ENCODE peak calls at places on chromosome 13, in nine cellular contexts. D is ascending aorta, Z is lower leg skin, M is IMR-90, B is cardiac muscle cell, Q is HL-60, T is AG09319, O is activated B cell treated with CpG ODN at 0.5 μM for 24 hours, C is Calu3. Y is an unnamed sample.

GRCh38 chr13:66547685-66548084 is 682.5 kb downstream of the PCDH9 start:
- DNase-seq in Q (no peak), B (no peak), T (no peak), Z (no peak), O (no peak), C (no peak), D (no peak), M (no peak), Y (no peak)

GRCh38 chr13:39215971-39216370 is 177.7 kb downstream of the NHLRC3 start:
- DNase-seq in T (no peak), C (no peak), O (no peak), Z (no peak), D (no peak), Q (no peak), B (no peak), M (no peak), Y (no peak)

GRCh38 chr13:42968906-42969305 is 23.1 kb downstream of the EPSTI1 start:
- DNase-seq in T (no peak), M (no peak), Q (no peak), D (no peak), O (no peak), Z (no peak), B (no peak), C (peak; percentile 71), Y (no peak)

GRCh38 chr13:40986328-40986856 is 32.7 kb downstream of the ELF1 start:
- DNase-seq in T (no peak), B (peak; percentile 32), Q (no peak), D (no peak), C (no peak), O (no peak), M (peak; percentile 76), Z (no peak), Y (no peak)

GRCh38 chr13:59914556-59914955 is 249.2 kb downstream of the DIAPH3 start:
- DNase-seq in T (no peak), B (peak; percentile 2), C (no peak), Q (no peak), D (no peak), O (no peak), Z (no peak), M (peak; percentile 68), Y (no peak)

GRCh38 chr13:108624108-108624507 is 5.3 kb upstream of the MYO16 start:
- DNase-seq in C (no peak), O (no peak), B (no peak), T (no peak), Q (no peak), D (no peak), Z (no peak), M (no peak), Y (no peak)

GRCh38 chr13:72805663-72806341 is 23.9 kb downstream of the PIBF1 start:
- DNase-seq in D (no peak), O (no peak), Q (peak; percentile 30), T (no peak), Z (no peak), C (no peak), B (peak; percentile 33), M (no peak), Y (no peak)

GRCh38 chr13:24680258-24680920 is at the start of gene ATP12A:
- DNase-seq in C (peak; percentile 43), M (no peak), D (no peak), B (no peak), Z (peak; percentile 84), Q (no peak), O (no peak), T (no peak), Y (peak; percentile 40)

GRCh38 chr13:94175076-94175475 is 304.4 kb downstream of the DCT start:
- DNase-seq in M (no peak), T (no peak), O (no peak), D (no peak), Z (no peak), Q (no peak), C (no peak), B (no peak), Y (no peak)

GRCh38 chr13:94174009-94174408 is 305.5 kb downstream of the DCT start:
- DNase-seq in Q (no peak), C (no peak), O (no peak), M (no peak), D (no peak), B (no peak), T (no peak), Z (no peak), Y (no peak)

GRCh38 chr13:94176576-94176975 is 302.9 kb downstream of the DCT start:
- DNase-seq in D (no peak), Q (no peak), O (no peak), C (no peak), B (no peak), Z (no peak), M (no peak), T (no peak), Y (no peak)

GRCh38 chr13:94178625-94179244 is 300.7 kb downstream of the DCT start:
- DNase-seq in D (no peak), Z (no peak), C (no peak), M (peak; percentile 37), O (no peak), Q (no peak), T (no peak), B (no peak), Y (no peak)

DNA sequence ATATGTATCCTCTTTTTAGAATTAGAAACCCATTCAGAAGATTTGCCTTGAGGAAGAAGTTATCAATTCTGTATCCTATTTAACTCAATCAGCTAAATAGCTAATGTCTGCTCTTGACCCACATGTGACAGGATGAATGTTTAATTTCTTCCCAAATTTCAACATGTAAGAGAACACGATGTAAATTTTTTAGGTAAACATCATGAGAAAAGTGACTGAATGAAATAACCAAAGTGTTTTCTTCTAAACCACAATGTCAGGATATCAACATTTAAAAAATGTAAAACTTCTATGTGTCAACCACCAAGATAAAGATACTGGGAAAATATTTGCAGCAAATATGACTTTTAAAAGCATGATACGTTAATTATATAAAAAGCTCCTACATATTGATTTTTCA is 302.4 kb downstream of the DCT start:
- DNase-seq in M (no peak), D (no peak), O (no peak), Z (no peak), Q (no peak), C (no peak), T (no peak), B (peak; percentile 45), Y (no peak)
- TF ChIP-seq CTCF in M (no peak), D (no peak), O (no peak), Z (no peak), Q (no peak), C (no peak), T (no peak), B (no peak), Y (no peak)

GRCh38 chr13:98246538-98247172 is 69.6 kb upstream of the RNF113B start:
- DNase-seq in B (no peak), M (peak; percentile 16), O (no peak), C (no peak), Q (no peak), D (no peak), T (no peak), Z (no peak), Y (no peak)

GRCh38 chr13:98240974-98241373 is 63.9 kb upstream of the RNF113B start:
- DNase-seq in Z (no peak), Q (no peak), T (no peak), O (no peak), M (no peak), C (no peak), D (no peak), B (no peak), Y (no peak)

GRCh38 chr13:98239156-98240076 is 62.3 kb upstream of the RNF113B start:
- DNase-seq in M (no peak), O (no peak), B (no peak), C (no peak), Q (no peak), T (no peak), Z (no peak), D (no peak), Y (no peak)

GRCh38 chr13:98240131-98240530 is 63.1 kb upstream of the RNF113B start:
- DNase-seq in C (no peak), T (no peak), Z (no peak), M (no peak), D (no peak), O (no peak), B (no peak), Q (no peak), Y (no peak)

DNA sequence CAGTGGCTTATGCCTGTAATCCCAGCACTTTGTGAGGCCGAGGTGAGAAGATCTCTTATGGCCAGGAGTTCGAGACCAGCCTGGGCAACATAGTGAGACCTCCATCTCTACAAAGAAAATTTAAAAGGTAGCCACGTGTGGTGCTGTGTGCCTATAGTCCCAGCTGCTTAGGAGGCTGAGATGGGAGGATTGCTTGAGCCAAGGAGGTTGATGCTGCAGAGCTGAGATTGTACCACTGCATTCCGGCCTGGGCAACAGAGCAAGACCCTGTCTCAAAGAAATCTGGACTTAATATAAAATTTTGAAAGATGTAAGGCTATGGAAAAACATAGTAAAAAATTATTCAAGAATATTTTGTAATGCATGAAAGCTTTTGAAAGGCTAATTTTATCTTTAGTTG is 65.3 kb upstream of the RNF113B start:
- DNase-seq in Z (no peak), D (no peak), B (no peak), C (no peak), Q (no peak), M (no peak), T (no peak), O (no peak), Y (no peak)
- TF ChIP-seq CTCF in Z (no peak), D (no peak), B (no peak), C (no peak), Q (no peak), M (no peak), T (no peak), O (no peak), Y (no peak)

GRCh38 chr13:37959284-37959683 is 89.7 kb upstream of the TRPC4 start:
- DNase-seq in Q (no peak), D (no peak), O (no peak), B (no peak), C (no peak), T (no peak), M (no peak), Z (no peak), Y (no peak)

GRCh38 chr13:37956536-37956935 is 87.0 kb upstream of the TRPC4 start:
- DNase-seq in M (no peak), B (no peak), T (no peak), C (no peak), Q (no peak), D (no peak), Z (no peak), O (no peak), Y (no peak)

GRCh38 chr13:37966266-37966665 is 96.7 kb upstream of the TRPC4 start:
- DNase-seq in M (no peak), B (no peak), Z (no peak), T (no peak), D (no peak), Q (no peak), O (no peak), C (no peak), Y (no peak)

GRCh38 chr13:37960427-37960826 is 90.9 kb upstream of the TRPC4 start:
- DNase-seq in O (no peak), Z (no peak), C (no peak), B (peak; percentile 5), T (no peak), M (peak; percentile 1), D (no peak), Q (no peak), Y (no peak)
- TF ChIP-seq CTCF in O (no peak), Z (no peak), C (no peak), B (peak; percentile 31), T (no peak), M (peak; percentile 16), D (no peak), Q (no peak), Y (no peak)

DNA sequence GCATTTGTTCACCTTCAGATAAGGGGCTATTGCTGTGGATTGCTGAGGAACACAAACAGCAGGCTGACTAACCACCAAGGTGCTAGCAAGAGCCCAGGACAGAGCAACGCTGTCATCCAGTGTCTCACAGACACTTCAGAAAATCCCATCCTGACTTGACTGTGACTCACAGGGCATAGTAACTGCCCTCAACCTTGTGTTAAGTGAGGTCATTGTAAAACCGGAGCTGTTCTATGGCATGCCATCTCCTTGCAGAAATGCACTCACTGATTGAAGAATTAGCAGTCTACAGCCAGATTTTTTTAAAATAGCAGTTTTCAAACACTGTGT is 51.1 kb downstream of the TNFRSF19 start:
- DNase-seq in M (peak; percentile 96), D (no peak), C (peak; percentile 35), T (no peak), B (no peak), Q (no peak), O (no peak), Z (no peak), Y (no peak)
- TF ChIP-seq CTCF in M (no peak), D (no peak), C (no peak), T (no peak), B (no peak), Q (no peak), O (no peak), Z (no peak), Y (no peak)